ENCODE peak calls at places on chromosomes 6 and 20, in seven cellular contexts. P, X, F, L, I, Z and E are unnamed samples.

GRCh38 chr6:159487636-159488035 is 205.4 kb downstream of the SOD2 start:
- DNase-seq in Z (no peak), P (no peak), L (no peak), X (no peak), F (no peak), I (no peak), E (no peak)

GRCh38 chr6:138241381-138241780 is 23.1 kb upstream of the PBOV1 start:
- DNase-seq in P (no peak), Z (no peak), I (no peak), X (no peak), F (no peak), L (no peak), E (no peak)

GRCh38 chr20:1711826-1712601 is 54.4 kb upstream of the SIRPG start:
- DNase-seq in L (no peak), I (no peak), X (no peak), P (no peak), Z (no peak), F (no peak), E (no peak)

GRCh38 chr6:142935553-142936517 is 9.1 kb downstream of the HIVEP2 start:
- DNase-seq in P (no peak), X (no peak), I (no peak), L (no peak), F (no peak), Z (no peak), E (no peak)

GRCh38 chr6:40342674-40343230 is 244.4 kb downstream of the LRFN2 start:
- DNase-seq in Z (no peak), I (no peak), X (no peak), F (no peak), L (no peak), P (no peak), E (peak; percentile 11)

GRCh38 chr6:37698264-37699137 is 818 bp upstream of the MDGA1 start:
- DNase-seq in P (peak; percentile 35), X (peak; percentile 62), I (no peak), Z (peak; percentile 70), F (no peak), L (no peak), E (no peak)

GRCh38 chr6:56863366-56863765 is 91.5 kb upstream of the BEND6 start:
- DNase-seq in I (no peak), L (no peak), P (no peak), F (no peak), Z (no peak), X (no peak), E (no peak)

GRCh38 chr6:136072691-136073090 is 177.4 kb downstream of the MTFR2 start:
- DNase-seq in X (no peak), I (no peak), P (peak; percentile 52), F (no peak), Z (no peak), L (no peak), E (no peak)

GRCh38 chr6:16067568-16067967 is 61.3 kb upstream of the MYLIP start:
- DNase-seq in F (no peak), Z (no peak), X (no peak), P (no peak), L (no peak), I (no peak), E (no peak)

GRCh38 chr6:27854421-27854820 is 57.8 kb downstream of the OR2B2 start:
- DNase-seq in L (no peak), P (no peak), Z (no peak), X (no peak), F (no peak), I (no peak), E (no peak)

GRCh38 chr6:131035582-131035981 is 27.5 kb downstream of the EPB41L2 start:
- DNase-seq in X (no peak), P (no peak), Z (no peak), L (no peak), F (no peak), I (no peak), E (no peak)

GRCh38 chr20:16007978-16008377 is 565.3 kb downstream of the KIF16B start:
- DNase-seq in L (no peak), P (no peak), I (no peak), F (no peak), Z (no peak), X (no peak), E (no peak)

GRCh38 chr6:14713561-14713960 is 532.3 kb upstream of the JARID2 start:
- DNase-seq in Z (no peak), X (no peak), L (no peak), I (no peak), F (no peak), P (no peak), E (no peak)

GRCh38 chr20:41998539-41999341 is 380.6 kb upstream of the CHD6 start:
- DNase-seq in X (no peak), L (no peak), F (no peak), P (no peak), I (no peak), Z (no peak), E (peak; percentile 80)

GRCh38 chr6:4397307-4397706 is 261.9 kb upstream of the ECI2 start:
- DNase-seq in P (peak; percentile 25), F (no peak), Z (no peak), X (no peak), L (no peak), I (peak; percentile 82), E (no peak)

GRCh38 chr6:34301408-34301807 is 52.6 kb upstream of the SMIM29 start:
- DNase-seq in X (peak; percentile 30), Z (peak; percentile 10), I (peak; percentile 73), L (peak; percentile 51), F (peak; percentile 52), P (peak; percentile 66), E (no peak)

GRCh38 chr20:38633577-38634093 is 32.0 kb downstream of the ARHGAP40 start:
- DNase-seq in Z (peak; percentile 67), P (no peak), L (peak; percentile 40), X (peak; percentile 57), F (no peak), I (peak; percentile 20), E (peak; percentile 30)

GRCh38 chr20:3209023-3209945 is at the start of gene ITPA:
- DNase-seq in P (peak; percentile 40), Z (peak; percentile 76), F (no peak), X (peak; percentile 44), I (no peak), L (peak; percentile 63), E (peak; percentile 85)

GRCh38 chr6:41901882-41902519 is 6.8 kb upstream of the USP49 start:
- DNase-seq in X (no peak), I (no peak), F (no peak), Z (no peak), L (peak; percentile 39), P (no peak), E (peak; percentile 29)

GRCh38 chr6:90110971-90111370 is 185.7 kb downstream of the BACH2 start:
- DNase-seq in Z (no peak), X (no peak), F (no peak), I (no peak), P (no peak), L (no peak), E (no peak)

GRCh38 chr6:111712398-111712797 is 106.7 kb upstream of the TRAF3IP2 start:
- DNase-seq in X (no peak), I (peak; percentile 65), L (no peak), P (no peak), Z (peak; percentile 47), F (no peak), E (no peak)

GRCh38 chr6:168432196-168432595 is 8.8 kb upstream of the SMOC2 start:
- DNase-seq in Z (no peak), P (no peak), X (no peak), F (no peak), I (no peak), L (no peak), E (no peak)

GRCh38 chr6:117545161-117545595 is 57.1 kb downstream of the GOPC start:
- DNase-seq in Z (no peak), I (peak; percentile 25), X (no peak), P (no peak), F (no peak), L (no peak), E (no peak)

GRCh38 chr6:159116343-159116742 is 52.9 kb upstream of the FNDC1 start:
- DNase-seq in P (peak; percentile 28), X (no peak), L (no peak), F (no peak), I (no peak), Z (no peak), E (peak; percentile 49)

GRCh38 chr6:41503841-41504525 is 42.2 kb upstream of the FOXP4 start:
- DNase-seq in P (peak; percentile 26), Z (no peak), X (no peak), F (no peak), I (no peak), L (no peak), E (no peak)

DNA sequence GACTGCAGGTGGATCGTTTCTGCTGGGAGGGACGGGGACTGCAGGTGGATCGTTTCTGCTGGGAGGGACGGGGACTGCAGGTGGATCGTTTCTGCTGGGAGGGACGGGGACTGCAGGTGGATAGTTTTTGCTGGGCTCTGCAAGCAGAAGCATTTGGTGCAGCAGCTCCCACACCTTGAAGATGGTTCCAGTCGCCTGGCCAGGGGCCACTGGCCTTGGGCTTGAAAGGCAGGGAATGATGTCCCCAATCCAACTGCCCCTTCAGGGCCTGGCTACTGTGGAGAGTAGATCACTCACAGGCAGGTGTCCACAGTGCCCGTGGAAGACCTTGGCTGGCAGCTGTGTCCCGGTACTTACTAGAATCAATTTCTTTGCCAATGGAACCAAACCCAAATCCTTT is 68.2 kb downstream of the PSMG4 start:
- DNase-seq in I (no peak), L (no peak), F (no peak), P (no peak), Z (no peak), X (no peak), E (no peak)
- H3K4me1 ChIP-seq in I (peaks cover 38% of the 10 kb centered on the region), L (no peaks in the 10 kb centered on the region), F (no peaks in the 10 kb centered on the region), P (peaks cover 38% of the 10 kb centered on the region), Z (no peaks in the 10 kb centered on the region), X (peaks cover 48% of the 10 kb centered on the region), E (peaks cover 17% of the 10 kb centered on the region)

GRCh38 chr6:108850669-108851467 is 2.6 kb downstream of the ARMC2 start:
- DNase-seq in X (peak; percentile 53), Z (no peak), F (no peak), L (no peak), P (peak; percentile 49), I (peak; percentile 67), E (peak; percentile 81)
- H3K4me1 ChIP-seq in X (peaks cover 9% of the 10 kb centered on the region), Z (peaks cover 13% of the 10 kb centered on the region), F (peaks cover 24% of the 10 kb centered on the region), L (peaks cover 4% of the 10 kb centered on the region), P (peaks cover 50% of the 10 kb centered on the region), I (peaks cover 17% of the 10 kb centered on the region), E (peaks cover 29% of the 10 kb centered on the region)

GRCh38 chr6:7148100-7148822 is 40.5 kb downstream of the RREB1 start:
- DNase-seq in Z (no peak), P (no peak), I (no peak), X (no peak), L (no peak), F (no peak), E (no peak)
- H3K4me1 ChIP-seq in Z (peaks cover 67% of the 10 kb centered on the region), P (peaks cover 90% of the 10 kb centered on the region), I (peaks cover 67% of the 10 kb centered on the region), X (peaks cover 63% of the 10 kb centered on the region), L (peaks cover 59% of the 10 kb centered on the region), F (peaks cover 59% of the 10 kb centered on the region), E (peaks cover 72% of the 10 kb centered on the region)

GRCh38 chr20:539848-540247 is 3.7 kb downstream of the CSNK2A1 start:
- DNase-seq in F (no peak), I (no peak), L (no peak), P (no peak), X (no peak), Z (no peak), E (no peak)

GRCh38 chr20:539236-539635 is 4.4 kb downstream of the CSNK2A1 start:
- DNase-seq in P (no peak), I (no peak), F (no peak), Z (no peak), X (no peak), L (no peak), E (no peak)

GRCh38 chr20:535958-536357 is 7.6 kb downstream of the CSNK2A1 start:
- DNase-seq in F (no peak), Z (no peak), X (no peak), I (no peak), P (no peak), L (peak; percentile 71), E (no peak)

GRCh38 chr20:537983-538382 is 5.6 kb downstream of the CSNK2A1 start:
- DNase-seq in X (no peak), L (no peak), P (no peak), F (no peak), I (no peak), Z (no peak), E (no peak)

GRCh38 chr20:536426-537012 is 7.1 kb downstream of the CSNK2A1 start:
- DNase-seq in F (no peak), X (no peak), P (no peak), Z (no peak), I (no peak), L (no peak), E (no peak)
- H3K4me1 ChIP-seq in F (peaks cover 83% of the 10 kb centered on the region), X (peaks cover 64% of the 10 kb centered on the region), P (peaks cover 98% of the 10 kb centered on the region), Z (peaks cover 16% of the 10 kb centered on the region), I (peaks cover 37% of the 10 kb centered on the region), L (peaks cover 51% of the 10 kb centered on the region), E (peaks cover 50% of the 10 kb centered on the region)